ENCODE peak calls at places on chromosomes 1 and 21, in eight cellular contexts. One of them, this sample, is unnamed.

GRCh38 chr1:202216691-202217090 is 23.1 kb downstream of the LGR6 start:
- DNase-seq in thoracic aorta: no peak
- DNase-seq in HTR-8/SVneo: no peak
- DNase-seq in T-cell: no peak
- DNase-seq in NCI-H1694: no peak
- DNase-seq in astrocyte of the hippocampus: no peak
- DNase-seq in fibroblast of pulmonary artery: no peak
- DNase-seq in stimulated activated effector memory CD8-positive, alpha-beta T cell treated with anti-CD3 and anti-CD28 coated beads, Interleukin-12 subunit alpha, Interleukin-12 subunit beta, amount 100 ng/mL, for 72 hours: no peak
- DNase-seq in this sample: no peak

GRCh38 chr21:37878946-37879660 is 37.2 kb downstream of the KCNJ6 start:
- DNase-seq in astrocyte of the hippocampus: peak; percentile 57
- DNase-seq in fibroblast of pulmonary artery: peak; percentile 51
- DNase-seq in thoracic aorta: no peak
- DNase-seq in stimulated activated effector memory CD8-positive, alpha-beta T cell treated with anti-CD3 and anti-CD28 coated beads, Interleukin-12 subunit alpha, Interleukin-12 subunit beta, amount 100 ng/mL, for 72 hours: no peak
- DNase-seq in HTR-8/SVneo: peak; percentile 29
- DNase-seq in NCI-H1694: peak; percentile 82
- DNase-seq in T-cell: no peak
- DNase-seq in this sample: no peak

GRCh38 chr1:24641646-24642151 is 1.4 kb upstream of the SRRM1 start:
- DNase-seq in stimulated activated effector memory CD8-positive, alpha-beta T cell treated with anti-CD3 and anti-CD28 coated beads, Interleukin-12 subunit alpha, Interleukin-12 subunit beta, amount 100 ng/mL, for 72 hours: peak; percentile 64
- DNase-seq in T-cell: no peak
- DNase-seq in HTR-8/SVneo: no peak
- DNase-seq in astrocyte of the hippocampus: peak; percentile 33
- DNase-seq in thoracic aorta: no peak
- DNase-seq in NCI-H1694: no peak
- DNase-seq in fibroblast of pulmonary artery: peak; percentile 40
- DNase-seq in this sample: no peak

GRCh38 chr1:145926706-145927072 is 595 bp downstream of the RBM8A start:
- DNase-seq in T-cell: no peak
- DNase-seq in stimulated activated effector memory CD8-positive, alpha-beta T cell treated with anti-CD3 and anti-CD28 coated beads, Interleukin-12 subunit alpha, Interleukin-12 subunit beta, amount 100 ng/mL, for 72 hours: peak; percentile 81
- DNase-seq in NCI-H1694: no peak
- DNase-seq in HTR-8/SVneo: no peak
- DNase-seq in fibroblast of pulmonary artery: no peak
- DNase-seq in thoracic aorta: no peak
- DNase-seq in astrocyte of the hippocampus: no peak
- DNase-seq in this sample: no peak

GRCh38 chr1:190436615-190437014 is 41.0 kb downstream of the BRINP3 start:
- DNase-seq in thoracic aorta: no peak
- DNase-seq in HTR-8/SVneo: peak; percentile 14
- DNase-seq in stimulated activated effector memory CD8-positive, alpha-beta T cell treated with anti-CD3 and anti-CD28 coated beads, Interleukin-12 subunit alpha, Interleukin-12 subunit beta, amount 100 ng/mL, for 72 hours: no peak
- DNase-seq in fibroblast of pulmonary artery: peak; percentile 61
- DNase-seq in T-cell: no peak
- DNase-seq in astrocyte of the hippocampus: peak; percentile 41
- DNase-seq in NCI-H1694: peak; percentile 34
- DNase-seq in this sample: no peak

GRCh38 chr1:91523462-91523861 is 22.8 kb downstream of the CDC7 start:
- DNase-seq in NCI-H1694: no peak
- DNase-seq in stimulated activated effector memory CD8-positive, alpha-beta T cell treated with anti-CD3 and anti-CD28 coated beads, Interleukin-12 subunit alpha, Interleukin-12 subunit beta, amount 100 ng/mL, for 72 hours: no peak
- DNase-seq in fibroblast of pulmonary artery: peak; percentile 22
- DNase-seq in HTR-8/SVneo: no peak
- DNase-seq in T-cell: no peak
- DNase-seq in thoracic aorta: no peak
- DNase-seq in astrocyte of the hippocampus: no peak
- DNase-seq in this sample: no peak

GRCh38 chr1:171468120-171468790 is 17.1 kb upstream of the PRRC2C start:
- DNase-seq in stimulated activated effector memory CD8-positive, alpha-beta T cell treated with anti-CD3 and anti-CD28 coated beads, Interleukin-12 subunit alpha, Interleukin-12 subunit beta, amount 100 ng/mL, for 72 hours: no peak
- DNase-seq in astrocyte of the hippocampus: peak; percentile 17
- DNase-seq in thoracic aorta: no peak
- DNase-seq in NCI-H1694: no peak
- DNase-seq in T-cell: no peak
- DNase-seq in HTR-8/SVneo: peak; percentile 24
- DNase-seq in fibroblast of pulmonary artery: peak; percentile 29
- DNase-seq in this sample: no peak

GRCh38 chr1:97097404-97097925 is 375.9 kb downstream of the PTBP2 start:
- DNase-seq in fibroblast of pulmonary artery: no peak
- DNase-seq in NCI-H1694: no peak
- DNase-seq in astrocyte of the hippocampus: no peak
- DNase-seq in HTR-8/SVneo: no peak
- DNase-seq in stimulated activated effector memory CD8-positive, alpha-beta T cell treated with anti-CD3 and anti-CD28 coated beads, Interleukin-12 subunit alpha, Interleukin-12 subunit beta, amount 100 ng/mL, for 72 hours: no peak
- DNase-seq in T-cell: no peak
- DNase-seq in thoracic aorta: no peak
- DNase-seq in this sample: no peak

GRCh38 chr1:18336811-18337210 is 143.9 kb upstream of the KLHDC7A start:
- DNase-seq in fibroblast of pulmonary artery: no peak
- DNase-seq in stimulated activated effector memory CD8-positive, alpha-beta T cell treated with anti-CD3 and anti-CD28 coated beads, Interleukin-12 subunit alpha, Interleukin-12 subunit beta, amount 100 ng/mL, for 72 hours: no peak
- DNase-seq in thoracic aorta: no peak
- DNase-seq in HTR-8/SVneo: no peak
- DNase-seq in NCI-H1694: no peak
- DNase-seq in astrocyte of the hippocampus: no peak
- DNase-seq in T-cell: no peak
- DNase-seq in this sample: no peak

GRCh38 chr1:66642992-66643391 is 109.0 kb downstream of the SGIP1 start:
- DNase-seq in thoracic aorta: no peak
- DNase-seq in astrocyte of the hippocampus: no peak
- DNase-seq in HTR-8/SVneo: no peak
- DNase-seq in fibroblast of pulmonary artery: no peak
- DNase-seq in NCI-H1694: no peak
- DNase-seq in T-cell: no peak
- DNase-seq in stimulated activated effector memory CD8-positive, alpha-beta T cell treated with anti-CD3 and anti-CD28 coated beads, Interleukin-12 subunit alpha, Interleukin-12 subunit beta, amount 100 ng/mL, for 72 hours: no peak
- DNase-seq in this sample: no peak

GRCh38 chr1:199132006-199132405 is 493.2 kb downstream of the PTPRC start:
- DNase-seq in astrocyte of the hippocampus: no peak
- DNase-seq in HTR-8/SVneo: no peak
- DNase-seq in T-cell: no peak
- DNase-seq in fibroblast of pulmonary artery: no peak
- DNase-seq in thoracic aorta: no peak
- DNase-seq in stimulated activated effector memory CD8-positive, alpha-beta T cell treated with anti-CD3 and anti-CD28 coated beads, Interleukin-12 subunit alpha, Interleukin-12 subunit beta, amount 100 ng/mL, for 72 hours: no peak
- DNase-seq in NCI-H1694: no peak
- DNase-seq in this sample: no peak

GRCh38 chr1:89566761-89567174 is 42.1 kb downstream of the LRRC8B start:
- DNase-seq in fibroblast of pulmonary artery: peak; percentile 76
- DNase-seq in astrocyte of the hippocampus: peak; percentile 54
- DNase-seq in T-cell: no peak
- DNase-seq in stimulated activated effector memory CD8-positive, alpha-beta T cell treated with anti-CD3 and anti-CD28 coated beads, Interleukin-12 subunit alpha, Interleukin-12 subunit beta, amount 100 ng/mL, for 72 hours: no peak
- DNase-seq in NCI-H1694: no peak
- DNase-seq in HTR-8/SVneo: no peak
- DNase-seq in thoracic aorta: no peak
- DNase-seq in this sample: no peak

GRCh38 chr21:32463889-32464300 is 51.4 kb downstream of the EVA1C start:
- DNase-seq in stimulated activated effector memory CD8-positive, alpha-beta T cell treated with anti-CD3 and anti-CD28 coated beads, Interleukin-12 subunit alpha, Interleukin-12 subunit beta, amount 100 ng/mL, for 72 hours: no peak
- DNase-seq in astrocyte of the hippocampus: peak; percentile 97
- DNase-seq in fibroblast of pulmonary artery: peak; percentile 98
- DNase-seq in T-cell: no peak
- DNase-seq in HTR-8/SVneo: peak; percentile 67
- DNase-seq in thoracic aorta: no peak
- DNase-seq in NCI-H1694: no peak
- DNase-seq in this sample: no peak